ENCODE peak calls at places on chromosome 2, in eight cellular contexts. H, F, G, R, P, A, C and T are unnamed samples.

GRCh38 chr2:96946060-96946459 is 40.3 kb downstream of the FAM178B start:
- DNase-seq in H (no peak), F (no peak), G (no peak), R (no peak), P (no peak), A (no peak), C (no peak), T (no peak)

GRCh38 chr2:38138419-38138818 is 62.5 kb upstream of the CYP1B1 start:
- DNase-seq in H (no peak), F (no peak), G (no peak), R (no peak), P (no peak), A (no peak), C (no peak), T (no peak)

GRCh38 chr2:44200759-44201158 is 32.1 kb downstream of the PPM1B start:
- DNase-seq in H (no peak), F (no peak), G (no peak), R (no peak), P (no peak), A (no peak), C (no peak), T (no peak)

GRCh38 chr2:91442246-91442905 is 2750.9 kb downstream of the RPIA start:
- DNase-seq in H (no peak), F (no peak), G (no peak), R (no peak), P (no peak), A (peak; percentile 63), C (no peak), T (no peak)

GRCh38 chr2:215002500-215002899 is 135.9 kb downstream of the ABCA12 start:
- DNase-seq in H (no peak), F (peak; percentile 24), G (no peak), R (peak; percentile 27), P (peak; percentile 38), A (no peak), C (no peak), T (peak; percentile 43)

GRCh38 chr2:160062283-160063005 is at the start of gene PLA2R1:
- DNase-seq in H (peak; percentile 58), F (peak; percentile 80), G (no peak), R (no peak), P (no peak), A (peak; percentile 82), C (no peak), T (peak; percentile 84)

GRCh38 chr2:149703281-149703680 is 115.7 kb upstream of the MMADHC start:
- DNase-seq in H (no peak), F (no peak), G (no peak), R (no peak), P (no peak), A (no peak), C (no peak), T (no peak)

GRCh38 chr2:12493031-12493513 is 223.7 kb upstream of the TRIB2 start:
- DNase-seq in H (peak; percentile 38), F (no peak), G (peak; percentile 19), R (no peak), P (no peak), A (no peak), C (no peak), T (peak; percentile 60)

GRCh38 chr2:29066989-29067605 is 7.2 kb downstream of the PCARE start:
- DNase-seq in H (no peak), F (no peak), G (no peak), R (no peak), P (no peak), A (no peak), C (no peak), T (no peak)

GRCh38 chr2:224952942-224953657 is 89.2 kb downstream of the DOCK10 start:
- DNase-seq in H (peak; percentile 33), F (no peak), G (no peak), R (no peak), P (no peak), A (no peak), C (no peak), T (no peak)